ENCODE peak calls at places on chromosome 18, in eight cellular contexts. B is sigmoid colon; H is CD4-positive, CD25-positive, alpha-beta regulatory T cell; N is adipocyte; Y is ovary; V is keratinocyte; M is AG04450; I is breast epithelium. X is an unnamed sample.

GRCh38 chr18:26976206-26976605 is 110.7 kb upstream of the AQP4 start:
- DNase-seq in B (no peak), H (no peak), N (no peak), Y (no peak), V (no peak), M (no peak), I (no peak), X (no peak)

GRCh38 chr18:68714356-68714706 is 577 bp downstream of the TMX3 start:
- DNase-seq in B (no peak), H (peak; percentile 34), N (no peak), Y (no peak), V (no peak), M (no peak), I (no peak), X (no peak)

GRCh38 chr18:48942554-48943261 is 8.1 kb downstream of the SMAD7 start:
- DNase-seq in B (no peak), H (no peak), N (peak; percentile 90), Y (no peak), V (no peak), M (no peak), I (no peak), X (no peak)

GRCh38 chr18:74898965-74899364 is 301.3 kb downstream of the ZNF407 start:
- DNase-seq in B (no peak), H (no peak), N (no peak), Y (no peak), V (no peak), M (no peak), I (no peak), X (no peak)

GRCh38 chr18:47932603-47933002 is 2.1 kb upstream of the SMAD2 start:
- DNase-seq in B (no peak), H (no peak), N (no peak), Y (no peak), V (no peak), M (no peak), I (no peak), X (no peak)

GRCh38 chr18:34492652-34493051 is 217.4 kb upstream of the DTNA start:
- DNase-seq in B (no peak), H (no peak), N (peak; percentile 4), Y (no peak), V (no peak), M (no peak), I (no peak), X (no peak)

GRCh38 chr18:73793386-73793785 is 354.2 kb downstream of the FBXO15 start:
- DNase-seq in B (no peak), H (no peak), N (peak; percentile 69), Y (no peak), V (no peak), M (peak; percentile 2), I (no peak), X (no peak)

GRCh38 chr18:9519431-9519830 is 44.1 kb downstream of the RALBP1 start:
- DNase-seq in B (no peak), H (no peak), N (no peak), Y (no peak), V (no peak), M (no peak), I (no peak), X (no peak)

GRCh38 chr18:59736061-59736460 is 38.8 kb upstream of the CCBE1 start:
- DNase-seq in B (no peak), H (no peak), N (no peak), Y (no peak), V (no peak), M (no peak), I (no peak), X (no peak)

GRCh38 chr18:73431620-73432019 is 563.8 kb upstream of the NETO1 start:
- DNase-seq in B (no peak), H (no peak), N (no peak), Y (no peak), V (no peak), M (no peak), I (no peak), X (no peak)

GRCh38 chr18:58216071-58216471 is 172.0 kb downstream of the NEDD4L start:
- DNase-seq in B (no peak), H (no peak), N (no peak), Y (peak; percentile 17), V (no peak), M (no peak), I (no peak), X (no peak)

GRCh38 chr18:10477863-10478260 is 23.4 kb downstream of the APCDD1 start:
- DNase-seq in B (no peak), H (no peak), N (no peak), Y (no peak), V (no peak), M (no peak), I (no peak), X (no peak)

GRCh38 chr18:40939636-40940035 is 1015.4 kb upstream of the PIK3C3 start:
- DNase-seq in B (no peak), H (no peak), N (no peak), Y (no peak), V (no peak), M (no peak), I (no peak), X (peak; percentile 60)

GRCh38 chr18:48676756-48677368 is 138.0 kb downstream of the CTIF start:
- DNase-seq in B (peak; percentile 83), H (peak; percentile 59), N (peak; percentile 71), Y (peak; percentile 64), V (no peak), M (no peak), I (no peak), X (peak; percentile 71)

GRCh38 chr18:13611616-13612110 is 114.7 kb downstream of the FAM210A start:
- DNase-seq in B (peak; percentile 74), H (no peak), N (peak; percentile 51), Y (no peak), V (no peak), M (no peak), I (no peak), X (peak; percentile 54)

GRCh38 chr18:58762781-58763171 is 91.5 kb downstream of the MALT1 start:
- DNase-seq in B (no peak), H (no peak), N (no peak), Y (no peak), V (no peak), M (no peak), I (no peak), X (no peak)

DNA sequence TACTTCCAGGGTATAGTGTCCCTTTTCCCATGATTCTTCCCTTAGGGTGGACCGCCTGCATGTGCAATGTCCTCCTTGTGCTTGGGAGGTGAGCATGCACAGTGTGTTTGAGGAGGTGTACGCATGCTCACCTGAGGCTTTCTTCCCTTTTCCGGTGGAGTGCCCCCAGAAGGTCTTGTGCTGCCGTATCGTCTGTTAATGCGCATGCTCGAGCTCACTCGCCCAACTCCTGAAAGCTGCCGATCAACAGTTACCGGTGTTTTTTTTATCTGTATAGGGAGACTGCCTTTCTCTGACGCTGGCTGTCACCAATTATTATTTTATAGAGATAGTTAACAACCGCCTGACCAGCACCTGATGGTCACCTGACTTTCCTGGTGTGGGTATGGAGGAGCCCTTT is 458.8 kb upstream of the MEX3C start:
- DNase-seq in B (no peak), H (no peak), N (no peak), Y (no peak), V (no peak), M (no peak), I (no peak), X (no peak)
- H3K27me3 ChIP-seq in B (no peaks in the 10 kb centered on the region), H (no peaks in the 10 kb centered on the region), N (peaks cover 10% of the 10 kb centered on the region), Y (no peaks in the 10 kb centered on the region), V (no peaks in the 10 kb centered on the region), M (no peaks in the 10 kb centered on the region), I (no peaks in the 10 kb centered on the region), X (peaks cover 16% of the 10 kb centered on the region)

GRCh38 chr18:55743701-55744100 is 155.7 kb upstream of the TCF4 start:
- DNase-seq in B (no peak), H (no peak), N (no peak), Y (no peak), V (no peak), M (no peak), I (no peak), X (no peak)

GRCh38 chr18:55738483-55739114 is 150.6 kb upstream of the TCF4 start:
- DNase-seq in B (no peak), H (no peak), N (no peak), Y (no peak), V (no peak), M (no peak), I (no peak), X (no peak)

GRCh38 chr18:55748227-55748738 is 160.3 kb upstream of the TCF4 start:
- DNase-seq in B (no peak), H (no peak), N (no peak), Y (no peak), V (no peak), M (no peak), I (no peak), X (no peak)

GRCh38 chr18:55739488-55739887 is 151.5 kb upstream of the TCF4 start:
- DNase-seq in B (no peak), H (no peak), N (no peak), Y (no peak), V (no peak), M (no peak), I (no peak), X (no peak)

DNA sequence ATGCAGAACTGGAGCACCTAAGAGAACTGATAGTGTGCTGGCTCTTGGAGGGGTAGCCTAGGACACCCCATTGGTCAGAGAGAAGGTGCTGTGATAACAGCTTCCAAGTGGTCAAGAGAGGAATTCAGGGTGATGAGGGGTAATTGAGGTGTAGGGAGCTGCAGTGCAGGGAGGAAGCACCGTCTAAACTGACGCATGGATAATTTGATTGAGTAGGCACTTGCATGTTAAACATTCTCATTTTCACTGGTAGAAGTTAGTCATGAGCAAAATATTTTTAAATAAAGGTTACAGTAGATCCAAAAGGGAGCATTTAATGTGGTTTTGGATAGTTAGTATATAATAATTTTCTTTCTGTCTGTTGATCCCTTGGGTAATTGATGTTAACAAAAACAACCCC is 155.1 kb upstream of the TCF4 start:
- DNase-seq in B (no peak), H (no peak), N (no peak), Y (no peak), V (no peak), M (peak; percentile 3), I (no peak), X (no peak)
- H3K27me3 ChIP-seq in B (no peaks in the 10 kb centered on the region), H (no peaks in the 10 kb centered on the region), N (no peaks in the 10 kb centered on the region), Y (no peaks in the 10 kb centered on the region), V (no peaks in the 10 kb centered on the region), M (no peaks in the 10 kb centered on the region), I (no peaks in the 10 kb centered on the region), X (no peaks in the 10 kb centered on the region)

GRCh38 chr18:49955263-49955662 is 141.9 kb upstream of the ACAA2 start:
- DNase-seq in B (no peak), H (no peak), N (no peak), Y (no peak), V (no peak), M (no peak), I (no peak), X (no peak)
- H3K27me3 ChIP-seq in B (no peaks in the 10 kb centered on the region), H (peaks cover 3% of the 10 kb centered on the region), N (peaks cover 36% of the 10 kb centered on the region), Y (no peaks in the 10 kb centered on the region), V (peaks cover 8% of the 10 kb centered on the region), M (no peaks in the 10 kb centered on the region), I (no peaks in the 10 kb centered on the region), X (no peaks in the 10 kb centered on the region)

DNA sequence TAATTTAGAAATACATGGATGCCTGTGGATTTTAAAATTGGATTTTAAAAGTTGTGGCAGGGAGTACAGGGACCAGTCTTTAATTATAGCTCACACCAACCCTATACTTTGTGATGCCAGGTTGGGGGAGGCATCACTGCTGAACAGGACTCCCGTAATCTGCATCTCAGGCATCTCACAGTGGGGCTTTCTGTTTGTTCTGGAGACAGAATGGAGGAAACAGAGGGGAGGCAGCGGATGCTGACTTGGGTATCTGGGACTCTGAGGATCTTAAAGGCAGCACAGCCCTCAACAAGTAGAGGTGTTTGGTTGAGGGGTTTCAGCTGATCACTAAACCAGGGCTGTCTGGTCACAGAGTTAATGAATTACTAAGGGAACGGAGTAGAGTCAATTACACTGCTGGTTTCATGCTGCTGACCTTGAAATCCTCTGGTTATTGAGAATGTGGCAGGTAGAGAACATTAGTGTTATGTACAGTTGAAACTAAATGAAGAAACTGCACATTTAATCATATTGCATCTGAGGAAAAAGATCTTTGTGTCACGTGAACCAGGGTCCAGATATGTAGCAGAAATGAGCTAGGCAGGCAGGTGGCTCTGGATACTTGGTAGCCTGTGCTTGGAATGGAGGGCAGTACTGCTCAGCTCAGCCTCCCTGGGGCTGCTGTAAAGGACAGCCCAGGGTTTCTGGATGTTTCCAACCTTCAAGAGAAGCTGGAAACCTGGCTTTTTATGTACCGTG is 40.3 kb downstream of the FHOD3 start:
- DNase-seq in B (no peak), H (no peak), N (no peak), Y (no peak), V (no peak), M (no peak), I (no peak), X (no peak)
- H3K27me3 ChIP-seq in B (no peaks in the 10 kb centered on the region), H (peaks cover 1% of the 10 kb centered on the region), N (no peaks in the 10 kb centered on the region), Y (no peaks in the 10 kb centered on the region), V (no peaks in the 10 kb centered on the region), M (no peaks in the 10 kb centered on the region), I (no peaks in the 10 kb centered on the region), X (no peaks in the 10 kb centered on the region)